ENCODE peak calls at places on chromosomes 16 and 17, in nine cellular contexts. U is psoas muscle, N is HCT116, A is upper lobe of right lung, E is pancreas, Q is MM.1S, S is tibial artery, V is brain microvascular endothelial cell, D is mesendoderm. Z is an unnamed sample.

GRCh38 chr17:47099451-47099986 is 89.6 kb downstream of the CDC27 start:
- DNase-seq in U (no peak), N (no peak), A (no peak), E (no peak), Q (no peak), S (no peak), V (no peak), D (peak; percentile 10), Z (no peak)

GRCh38 chr17:45262516-45263476 is 902 bp upstream of the SPATA32 start:
- DNase-seq in U (no peak), N (no peak), A (no peak), E (no peak), Q (no peak), S (no peak), V (no peak), D (no peak), Z (no peak)

GRCh38 chr17:58283674-58284612 is 3.2 kb upstream of the MPO start:
- DNase-seq in U (no peak), N (no peak), A (peak; percentile 35), E (no peak), Q (no peak), S (peak; percentile 14), V (no peak), D (no peak), Z (no peak)

GRCh38 chr17:10041287-10041612 is 136.2 kb upstream of the RCVRN start:
- DNase-seq in U (no peak), N (no peak), A (no peak), E (no peak), Q (no peak), S (no peak), V (no peak), D (peak; percentile 44), Z (no peak)

GRCh38 chr17:16377804-16378400 is 3.0 kb upstream of the UBB start:
- DNase-seq in U (no peak), N (no peak), A (no peak), E (peak; percentile 40), Q (no peak), S (no peak), V (peak; percentile 35), D (no peak), Z (no peak)

GRCh38 chr16:86520317-86521210 is 10.2 kb downstream of the FOXF1 start:
- DNase-seq in U (no peak), N (no peak), A (no peak), E (no peak), Q (no peak), S (no peak), V (no peak), D (no peak), Z (no peak)

GRCh38 chr17:31548709-31549108 is 157.2 kb downstream of the RAB11FIP4 start:
- DNase-seq in U (no peak), N (no peak), A (no peak), E (no peak), Q (peak; percentile 29), S (no peak), V (no peak), D (no peak), Z (no peak)

GRCh38 chr17:28972437-28972836 is 21.1 kb upstream of the PHF12 start:
- DNase-seq in U (no peak), N (no peak), A (no peak), E (no peak), Q (no peak), S (no peak), V (no peak), D (no peak), Z (no peak)

GRCh38 chr17:3735515-3735914 is 11.8 kb downstream of the HASPIN start:
- DNase-seq in U (no peak), N (no peak), A (no peak), E (no peak), Q (no peak), S (no peak), V (no peak), D (no peak), Z (no peak)

GRCh38 chr16:86034421-86034919 is 135.5 kb downstream of the IRF8 start:
- DNase-seq in U (no peak), N (no peak), A (peak; percentile 44), E (no peak), Q (no peak), S (peak; percentile 5), V (no peak), D (no peak), Z (no peak)

GRCh38 chr17:40553694-40554534 is 11.4 kb downstream of the CCR7 start:
- DNase-seq in U (peak; percentile 79), N (no peak), A (peak; percentile 70), E (no peak), Q (no peak), S (peak; percentile 87), V (no peak), D (no peak), Z (no peak)

GRCh38 chr17:2067048-2067452 is 12.1 kb downstream of the HIC1 start:
- DNase-seq in U (no peak), N (no peak), A (no peak), E (no peak), Q (no peak), S (no peak), V (no peak), D (no peak), Z (no peak)

GRCh38 chr17:77936881-77937280 is 21.6 kb upstream of the TNRC6C start:
- DNase-seq in U (no peak), N (no peak), A (no peak), E (no peak), Q (no peak), S (no peak), V (no peak), D (no peak), Z (no peak)

GRCh38 chr17:36722903-36723263 is 121.5 kb downstream of the MRM1 start:
- DNase-seq in U (no peak), N (no peak), A (no peak), E (no peak), Q (no peak), S (no peak), V (no peak), D (no peak), Z (no peak)

GRCh38 chr17:35931794-35932419 is 1.3 kb upstream of the RDM1 start:
- DNase-seq in U (no peak), N (no peak), A (no peak), E (no peak), Q (no peak), S (no peak), V (peak; percentile 67), D (no peak), Z (no peak)

GRCh38 chr17:45942284-45942683 is 47.9 kb downstream of the MAPT start:
- DNase-seq in U (peak; percentile 87), N (no peak), A (no peak), E (peak; percentile 18), Q (no peak), S (peak; percentile 70), V (no peak), D (no peak), Z (peak; percentile 57)

GRCh38 chr16:8138666-8139065 is 451.6 kb downstream of the TMEM114 start:
- DNase-seq in U (no peak), N (no peak), A (no peak), E (no peak), Q (no peak), S (no peak), V (no peak), D (no peak), Z (no peak)

DNA sequence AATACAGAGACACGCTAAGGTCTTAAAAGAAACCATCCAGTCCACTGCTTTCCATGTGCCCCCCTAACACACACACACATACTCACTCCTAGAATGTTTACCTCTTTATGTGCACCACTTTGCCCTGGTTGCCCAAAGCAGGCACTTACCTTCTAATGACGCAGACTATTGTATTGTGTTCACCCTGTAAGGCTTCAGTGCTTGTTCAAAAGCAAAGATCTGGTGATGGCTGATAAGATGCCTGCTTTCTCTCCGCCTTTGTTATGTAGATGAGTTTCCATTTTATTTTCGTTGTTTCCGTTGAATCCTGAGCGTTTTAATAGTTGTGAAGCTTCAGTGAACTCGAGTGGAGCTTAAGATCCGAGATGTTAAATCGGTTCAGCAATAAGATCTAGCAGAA is 452.7 kb downstream of the TMEM114 start:
- DNase-seq in U (no peak), N (no peak), A (no peak), E (no peak), Q (no peak), S (no peak), V (no peak), D (peak; percentile 21), Z (no peak)
- H3K4me3 ChIP-seq in U (no peak overlapping the region), N (no peak overlapping the region), A (no peak overlapping the region), E (no peak overlapping the region), Q (no peak overlapping the region), S (no peak overlapping the region), V (no peak overlapping the region), D (no peak overlapping the region), Z (no peak overlapping the region)

DNA sequence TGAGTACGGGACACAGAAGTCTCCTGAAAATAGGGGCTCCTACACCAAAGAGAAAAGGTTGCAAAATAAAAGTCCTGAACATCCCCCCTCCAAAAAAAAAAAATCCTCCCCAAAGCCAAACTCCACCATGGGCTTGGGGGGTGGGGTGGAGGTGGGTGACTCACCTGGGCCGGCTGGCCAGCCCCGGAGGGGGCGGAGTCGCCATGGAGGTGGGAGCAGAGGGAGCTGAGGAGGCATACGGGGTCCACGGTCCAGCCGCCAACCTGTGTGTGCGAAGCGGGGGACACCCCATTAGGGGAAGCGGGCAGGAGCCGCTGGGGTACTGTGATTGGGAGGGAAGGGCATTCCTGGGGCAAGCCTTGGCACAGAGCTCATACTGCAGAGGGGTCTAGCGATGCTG is 31.0 kb downstream of the SRCIN1 start:
- DNase-seq in U (no peak), N (no peak), A (no peak), E (no peak), Q (no peak), S (no peak), V (no peak), D (no peak), Z (no peak)
- H3K27me3 ChIP-seq in U (peaks cover 86% of the 10 kb centered on the region), N (no peaks in the 10 kb centered on the region), A (peaks cover 86% of the 10 kb centered on the region), E (no peaks in the 10 kb centered on the region), Q (peaks cover 96% of the 10 kb centered on the region), S (peaks cover 84% of the 10 kb centered on the region), V (peaks cover 86% of the 10 kb centered on the region), D (peaks cover 66% of the 10 kb centered on the region), Z (peaks cover 16% of the 10 kb centered on the region)

DNA sequence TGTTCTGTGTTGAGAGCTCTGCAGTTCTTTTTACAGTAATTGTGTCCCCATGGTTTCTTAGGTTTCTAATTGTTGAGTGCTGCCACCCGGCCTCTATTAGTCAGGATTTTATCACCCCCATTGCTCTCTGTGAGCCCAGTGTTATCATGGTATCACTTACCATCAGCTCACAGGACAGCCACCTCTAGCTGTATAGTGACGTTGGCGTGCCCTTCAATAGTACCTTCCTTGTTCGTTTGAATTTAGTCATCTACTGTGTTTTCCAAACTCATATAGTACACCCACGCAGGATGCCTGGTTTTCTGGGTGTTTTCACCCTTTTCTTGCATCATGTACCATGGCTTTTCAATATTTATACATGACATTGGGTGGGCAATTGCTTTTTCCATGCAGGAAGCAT is 11.0 kb upstream of the ABCA10 start:
- DNase-seq in U (no peak), N (no peak), A (no peak), E (no peak), Q (no peak), S (no peak), V (no peak), D (no peak), Z (no peak)
- H3K27ac ChIP-seq in U (no peak overlapping the region), N (no peak overlapping the region), A (no peak overlapping the region), E (no peak overlapping the region), Q (no peak overlapping the region), S (no peak overlapping the region), V (no peak overlapping the region), D (no peak overlapping the region), Z (no peak overlapping the region)

DNA sequence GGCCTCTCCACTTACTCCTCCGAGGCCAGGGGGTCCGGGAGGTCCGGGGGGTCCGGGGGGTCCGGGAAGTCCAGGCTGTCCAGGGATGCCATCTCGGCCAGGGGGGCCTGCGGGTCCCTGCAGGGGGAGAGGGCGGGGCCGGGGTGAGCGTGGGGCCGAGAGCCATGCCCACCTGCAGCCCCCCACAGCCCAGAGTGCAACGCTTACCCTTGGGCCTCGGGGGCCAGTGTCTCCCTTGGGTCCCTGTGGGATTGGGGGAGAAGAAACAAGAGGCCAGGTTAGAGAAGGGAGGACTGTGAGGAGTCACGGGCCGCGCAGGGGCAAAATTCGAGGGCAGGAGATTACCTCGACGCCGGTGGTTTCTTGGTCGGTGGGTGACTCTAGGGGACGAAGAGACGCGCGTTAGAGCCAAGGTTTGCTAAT is 2.2 kb downstream of the COL1A1 start:
- DNase-seq in U (no peak), N (no peak), A (no peak), E (no peak), Q (no peak), S (no peak), V (no peak), D (no peak), Z (no peak)
- H3K4me3 ChIP-seq in U (peak overlapping the region; percentile 58), N (peak overlapping the region; percentile 75), A (peak overlapping the region; percentile 60), E (peak overlapping the region; percentile 51), Q (no peak overlapping the region), S (peak overlapping the region; percentile 67), V (peak overlapping the region; percentile 100), D (no peak overlapping the region), Z (peak overlapping the region; percentile 78)

Z was measured in thoracic aorta.